ENCODE peak calls at places on chromosome 18, in eight cellular contexts. C is CD4-positive, alpha-beta memory T cell; I is upper lobe of right lung; R is GM12878; K is K562; L is adrenal gland; N is CD8-positive, alpha-beta memory T cell; F is transverse colon. W is an unnamed sample. For H3K9me3, H3K4me1 and H3K27me3, the result is how much of the 10 kb centered on the place peaks cover.

GRCh38 chr18:46437019-46437418 is 220.0 kb downstream of the LOXHD1 start:
- DNase-seq in C (no peak), I (no peak), R (no peak), K (no peak), L (no peak), N (no peak), F (no peak), W (no peak)

GRCh38 chr18:58223717-58224424 is 179.8 kb downstream of the NEDD4L start:
- DNase-seq in C (no peak), I (peak), R (no peak), K (peak), L (peak), N (no peak), F (peak), W (no peak)

GRCh38 chr18:56431551-56431950 is 206.8 kb downstream of the TXNL1 start:
- DNase-seq in C (no peak), I (no peak), R (no peak), K (no peak), L (no peak), N (no peak), F (no peak), W (no peak)

GRCh38 chr18:39453882-39454281 is 1888.3 kb upstream of the CELF4 start:
- DNase-seq in C (no peak), I (no peak), R (no peak), K (no peak), L (peak), N (no peak), F (no peak), W (no peak)

GRCh38 chr18:54316071-54316820 is 41.4 kb downstream of the STARD6 start:
- DNase-seq in C (no peak), I (no peak), R (no peak), K (no peak), L (no peak), N (no peak), F (no peak), W (no peak)

GRCh38 chr18:11728247-11728646 is 39.2 kb downstream of the GNAL start:
- DNase-seq in C (no peak), I (no peak), R (no peak), K (no peak), L (no peak), N (no peak), F (no peak), W (no peak)

GRCh38 chr18:70431203-70431624 is 142.4 kb downstream of the SOCS6 start:
- DNase-seq in C (no peak), I (no peak), R (no peak), K (no peak), L (no peak), N (no peak), F (no peak), W (no peak)

GRCh38 chr18:20997371-20997770 is 114.2 kb downstream of the ROCK1 start:
- DNase-seq in C (no peak), I (no peak), R (no peak), K (no peak), L (no peak), N (no peak), F (no peak), W (no peak)

GRCh38 chr18:56083889-56084288 is 495.9 kb upstream of the TCF4 start:
- DNase-seq in C (no peak), I (no peak), R (no peak), K (no peak), L (no peak), N (no peak), F (no peak), W (no peak)

DNA sequence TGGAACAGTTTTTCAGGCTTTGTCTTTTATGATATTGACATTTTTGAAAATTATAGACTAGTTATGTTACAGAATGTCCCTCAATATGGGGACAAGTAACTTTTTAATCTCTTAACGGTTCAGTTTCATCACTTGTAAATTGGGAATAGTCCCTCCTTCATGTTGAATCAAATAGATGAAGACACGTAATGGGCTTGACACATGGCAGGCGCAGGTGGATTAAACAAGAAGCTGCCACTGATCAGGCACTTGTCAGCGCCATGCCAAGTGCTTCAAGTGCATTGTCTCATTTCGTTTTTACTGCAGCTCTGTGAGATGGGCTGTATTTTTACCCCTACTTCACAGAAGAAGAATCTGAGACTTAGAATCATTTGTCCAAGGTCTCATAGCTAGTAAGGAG is 9.5 kb upstream of the SMAD4 start:
- DNase-seq in C (no peak), I (no peak), R (no peak), K (no peak), L (no peak), N (no peak), F (no peak), W (no peak)
- H3K9me3 ChIP-seq in C (under half), I (under half), R (under half), K (under half), L (under half), N (under half), F (under half), W (under half)

DNA sequence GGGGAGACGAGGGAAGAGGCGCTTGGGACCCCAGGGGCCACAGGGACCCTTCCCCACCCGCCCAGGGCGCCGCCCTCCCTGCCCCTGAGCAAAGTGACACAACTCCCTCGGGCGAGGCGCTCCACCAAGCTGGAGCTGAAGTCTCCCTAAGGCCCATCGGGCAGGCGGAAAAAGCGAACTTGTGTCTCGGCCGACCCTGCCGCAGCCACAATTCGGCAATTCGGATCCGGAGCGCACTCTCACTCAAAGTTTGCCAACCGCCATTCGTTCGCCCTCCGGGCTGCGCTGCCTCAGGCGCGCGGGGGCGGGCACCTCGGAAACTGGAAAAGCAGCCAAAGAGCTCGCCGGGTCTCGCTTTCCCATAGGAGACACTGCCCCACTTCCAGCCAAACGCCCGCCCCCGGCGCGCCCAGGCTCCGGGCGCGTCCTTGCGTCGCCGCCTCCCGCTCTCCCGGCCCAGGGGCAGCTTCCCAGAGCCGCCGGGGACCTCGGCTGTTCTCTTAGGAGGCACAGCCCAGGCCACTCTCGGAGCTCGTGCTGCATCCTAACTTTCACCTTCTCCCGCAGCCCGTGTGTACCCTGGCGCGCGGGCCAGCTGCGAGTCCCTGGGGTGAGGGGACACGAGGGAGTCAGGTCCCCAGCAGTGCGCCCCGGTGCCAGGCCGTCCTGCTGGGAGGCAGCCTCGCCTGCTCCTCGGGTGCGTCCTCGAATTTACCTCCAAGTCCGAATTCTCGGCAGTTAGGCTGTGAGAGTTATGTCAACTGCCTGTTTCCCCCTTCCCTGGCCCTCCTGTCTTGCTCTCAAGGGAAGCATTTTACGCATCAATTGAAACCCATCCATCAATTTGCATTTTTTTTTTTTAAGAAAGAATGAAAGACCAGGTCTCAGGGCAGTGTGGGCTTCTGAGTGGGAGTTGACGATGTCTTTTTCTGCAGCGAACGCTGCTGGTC is 1.4 kb upstream of the KCTD1 start:
- DNase-seq in C (no peak), I (peak), R (no peak), K (no peak), L (peak), N (no peak), F (peak), W (no peak)
- H3K4me1 ChIP-seq in C (under half), I (under half), R (under half), K (under half), L (under half), N (under half), F (under half), W (under half)

GRCh38 chr18:48138660-48139426 is 208.4 kb upstream of the SMAD2 start:
- DNase-seq in C (no peak), I (no peak), R (no peak), K (no peak), L (no peak), N (no peak), F (peak), W (no peak)

GRCh38 chr18:48138211-48138610 is 207.8 kb upstream of the SMAD2 start:
- DNase-seq in C (no peak), I (no peak), R (no peak), K (no peak), L (no peak), N (no peak), F (no peak), W (no peak)

GRCh38 chr18:48140738-48141137 is 210.3 kb upstream of the SMAD2 start:
- DNase-seq in C (no peak), I (no peak), R (no peak), K (no peak), L (no peak), N (no peak), F (no peak), W (no peak)

GRCh38 chr18:48137354-48138208 is 207.1 kb upstream of the SMAD2 start:
- DNase-seq in C (no peak), I (no peak), R (no peak), K (no peak), L (no peak), N (no peak), F (peak), W (no peak)

DNA sequence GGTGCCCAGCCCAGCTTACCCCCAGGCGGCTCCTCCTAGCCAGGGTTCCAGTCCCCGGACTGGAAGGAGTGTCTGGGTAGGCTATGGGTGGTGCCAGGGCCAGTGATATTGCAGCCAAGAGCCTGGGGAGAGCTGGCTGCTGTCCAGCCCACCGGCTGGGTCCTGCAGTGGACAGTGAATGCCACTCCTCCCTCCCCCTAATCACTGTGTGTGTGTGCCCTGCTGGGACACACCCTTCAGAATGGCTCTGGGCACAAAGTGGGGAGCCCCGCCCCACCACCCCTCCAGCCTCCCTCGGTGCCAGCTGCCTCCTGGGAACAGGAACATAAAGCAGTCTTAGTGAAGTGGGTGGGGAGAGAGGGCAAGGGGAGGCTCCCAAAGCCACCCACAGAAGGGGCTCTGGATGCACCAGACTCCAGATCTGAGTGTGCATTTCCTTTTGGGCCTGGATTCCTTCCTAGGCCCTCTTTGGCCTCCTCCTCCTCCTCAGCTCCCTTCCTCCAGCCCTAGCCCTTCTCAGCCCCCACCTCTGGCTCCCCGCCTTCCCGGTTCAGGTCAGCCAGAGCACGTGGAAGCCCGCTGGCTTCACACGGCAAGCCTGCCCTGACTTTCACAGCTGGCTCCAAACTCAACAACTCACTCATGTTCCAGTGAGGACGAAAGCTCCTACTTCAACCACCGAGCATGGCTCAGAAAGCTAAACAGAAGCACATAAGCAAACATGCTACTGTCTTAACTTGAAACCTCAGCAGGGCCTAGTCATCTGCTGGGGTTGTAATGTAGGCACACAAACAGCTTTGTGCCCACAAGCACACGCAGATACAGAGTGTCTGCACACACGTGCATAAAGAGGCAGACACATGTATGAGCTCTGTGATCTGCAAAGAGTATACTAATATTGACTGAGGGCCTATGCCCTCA is 209.2 kb upstream of the SMAD2 start:
- DNase-seq in C (no peak), I (peak), R (no peak), K (no peak), L (peak), N (no peak), F (peak), W (no peak)
- H3K27me3 ChIP-seq in C (under half), I (under half), R (under half), K (under half), L (under half), N (under half), F (under half), W (under half)

GRCh38 chr18:80088036-80088435 is 21.0 kb upstream of the ADNP2 start:
- DNase-seq in C (no peak), I (no peak), R (no peak), K (no peak), L (no peak), N (no peak), F (no peak), W (no peak)
- H3K9me3 ChIP-seq in C (under half), I (under half), R (under half), K (under half), L (under half), N (under half), F (under half), W (under half)

GRCh38 chr18:79684283-79684631 is 4.7 kb downstream of the CTDP1 start:
- DNase-seq in C (no peak), I (no peak), R (no peak), K (no peak), L (no peak), N (peak), F (no peak), W (no peak)
- H3K4me1 ChIP-seq in C (half or more), I (under half), R (under half), K (under half), L (under half), N (half or more), F (under half), W (under half)

DNA sequence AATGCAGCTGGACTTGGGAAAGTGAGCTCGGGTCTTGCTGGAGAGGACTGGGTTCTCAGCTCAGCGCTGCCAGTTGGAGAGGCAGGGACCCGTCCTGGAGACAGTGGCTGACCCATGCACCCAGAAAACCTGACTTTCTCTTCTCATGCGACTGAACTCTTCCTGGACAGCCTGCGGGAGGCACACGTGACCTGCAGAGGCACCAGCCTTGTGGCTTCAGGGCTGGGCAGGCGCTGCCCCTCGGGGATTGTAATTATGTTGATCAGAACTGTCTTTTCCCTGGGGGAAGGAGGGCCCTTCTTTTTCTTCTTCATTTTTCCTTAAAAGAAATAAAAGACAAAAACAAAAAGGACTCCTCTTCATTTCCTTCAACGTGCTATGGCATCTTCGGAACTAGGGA is 198.1 kb downstream of the VAPA start:
- DNase-seq in C (no peak), I (no peak), R (no peak), K (no peak), L (no peak), N (no peak), F (no peak), W (no peak)
- H3K27me3 ChIP-seq in C (under half), I (under half), R (under half), K (under half), L (under half), N (under half), F (under half), W (under half)